ENCODE peak calls at places on chromosome 19, in eight cellular contexts. One of them, this sample, is unnamed.

GRCh38 chr19:19552811-19553210 is 14.7 kb downstream of the CILP2 start:
- DNase-seq in HTR-8/SVneo: peak; percentile 63
- DNase-seq in amniotic epithelial cell: no peak
- DNase-seq in HFF-Myc: no peak
- DNase-seq in activated CD8-positive, alpha-beta memory T cell treated with anti-CD3 and anti-CD28 coated beads, Interleukin-2, amount 10 ng/mL, durations not matched to agents 7 days and 5 days: no peak
- DNase-seq in posterior cingulate gyrus: no peak
- DNase-seq in AG20443: peak; percentile 88
- DNase-seq in NCI-H774: no peak
- DNase-seq in this sample: no peak

GRCh38 chr19:8682472-8682871 is 16.1 kb downstream of the ACTL9 start:
- DNase-seq in HTR-8/SVneo: no peak
- DNase-seq in amniotic epithelial cell: no peak
- DNase-seq in HFF-Myc: no peak
- DNase-seq in activated CD8-positive, alpha-beta memory T cell treated with anti-CD3 and anti-CD28 coated beads, Interleukin-2, amount 10 ng/mL, durations not matched to agents 7 days and 5 days: no peak
- DNase-seq in posterior cingulate gyrus: no peak
- DNase-seq in AG20443: no peak
- DNase-seq in NCI-H774: no peak
- DNase-seq in this sample: no peak

GRCh38 chr19:40251244-40251643 is 24.8 kb upstream of the CCNP start:
- DNase-seq in HTR-8/SVneo: no peak
- DNase-seq in amniotic epithelial cell: no peak
- DNase-seq in HFF-Myc: no peak
- DNase-seq in activated CD8-positive, alpha-beta memory T cell treated with anti-CD3 and anti-CD28 coated beads, Interleukin-2, amount 10 ng/mL, durations not matched to agents 7 days and 5 days: no peak
- DNase-seq in posterior cingulate gyrus: no peak
- DNase-seq in AG20443: no peak
- DNase-seq in NCI-H774: no peak
- DNase-seq in this sample: no peak

GRCh38 chr19:42634409-42635232 is 39.9 kb upstream of the CEACAM8 start:
- DNase-seq in HTR-8/SVneo: peak; percentile 56
- DNase-seq in amniotic epithelial cell: peak; percentile 14
- DNase-seq in HFF-Myc: no peak
- DNase-seq in activated CD8-positive, alpha-beta memory T cell treated with anti-CD3 and anti-CD28 coated beads, Interleukin-2, amount 10 ng/mL, durations not matched to agents 7 days and 5 days: peak; percentile 66
- DNase-seq in posterior cingulate gyrus: no peak
- DNase-seq in AG20443: peak; percentile 72
- DNase-seq in NCI-H774: no peak
- DNase-seq in this sample: no peak

GRCh38 chr19:46206176-46206575 is 23.4 kb upstream of the IGFL1 start:
- DNase-seq in HTR-8/SVneo: no peak
- DNase-seq in amniotic epithelial cell: no peak
- DNase-seq in HFF-Myc: no peak
- DNase-seq in activated CD8-positive, alpha-beta memory T cell treated with anti-CD3 and anti-CD28 coated beads, Interleukin-2, amount 10 ng/mL, durations not matched to agents 7 days and 5 days: no peak
- DNase-seq in posterior cingulate gyrus: no peak
- DNase-seq in AG20443: no peak
- DNase-seq in NCI-H774: no peak
- DNase-seq in this sample: peak; percentile 93

GRCh38 chr19:54207908-54208783 is 7.5 kb downstream of the RPS9 start:
- DNase-seq in HTR-8/SVneo: no peak
- DNase-seq in amniotic epithelial cell: peak; percentile 100
- DNase-seq in HFF-Myc: no peak
- DNase-seq in activated CD8-positive, alpha-beta memory T cell treated with anti-CD3 and anti-CD28 coated beads, Interleukin-2, amount 10 ng/mL, durations not matched to agents 7 days and 5 days: no peak
- DNase-seq in posterior cingulate gyrus: peak; percentile 63
- DNase-seq in AG20443: no peak
- DNase-seq in NCI-H774: no peak
- DNase-seq in this sample: no peak

GRCh38 chr19:49473868-49474544 is at the start of gene FLT3LG:
- DNase-seq in HTR-8/SVneo: peak; percentile 92
- DNase-seq in amniotic epithelial cell: peak; percentile 54
- DNase-seq in HFF-Myc: no peak
- DNase-seq in activated CD8-positive, alpha-beta memory T cell treated with anti-CD3 and anti-CD28 coated beads, Interleukin-2, amount 10 ng/mL, durations not matched to agents 7 days and 5 days: peak; percentile 96
- DNase-seq in posterior cingulate gyrus: peak; percentile 83
- DNase-seq in AG20443: peak; percentile 94
- DNase-seq in NCI-H774: peak; percentile 57
- DNase-seq in this sample: no peak

GRCh38 chr19:34711890-34712289 is 22.2 kb upstream of the ZNF181 start:
- DNase-seq in HTR-8/SVneo: no peak
- DNase-seq in amniotic epithelial cell: no peak
- DNase-seq in HFF-Myc: no peak
- DNase-seq in activated CD8-positive, alpha-beta memory T cell treated with anti-CD3 and anti-CD28 coated beads, Interleukin-2, amount 10 ng/mL, durations not matched to agents 7 days and 5 days: no peak
- DNase-seq in posterior cingulate gyrus: no peak
- DNase-seq in AG20443: no peak
- DNase-seq in NCI-H774: no peak
- DNase-seq in this sample: no peak

GRCh38 chr19:4976412-4977298 is 7.7 kb downstream of the KDM4B start:
- DNase-seq in HTR-8/SVneo: no peak
- DNase-seq in amniotic epithelial cell: peak; percentile 98
- DNase-seq in HFF-Myc: peak; percentile 90
- DNase-seq in activated CD8-positive, alpha-beta memory T cell treated with anti-CD3 and anti-CD28 coated beads, Interleukin-2, amount 10 ng/mL, durations not matched to agents 7 days and 5 days: no peak
- DNase-seq in posterior cingulate gyrus: peak; percentile 83
- DNase-seq in AG20443: peak; percentile 90
- DNase-seq in NCI-H774: no peak
- DNase-seq in this sample: peak; percentile 69

GRCh38 chr19:47444388-47444821 is 25.1 kb upstream of the MEIS3 start:
- DNase-seq in HTR-8/SVneo: no peak
- DNase-seq in amniotic epithelial cell: no peak
- DNase-seq in HFF-Myc: no peak
- DNase-seq in activated CD8-positive, alpha-beta memory T cell treated with anti-CD3 and anti-CD28 coated beads, Interleukin-2, amount 10 ng/mL, durations not matched to agents 7 days and 5 days: no peak
- DNase-seq in posterior cingulate gyrus: no peak
- DNase-seq in AG20443: no peak
- DNase-seq in NCI-H774: no peak
- DNase-seq in this sample: no peak

This sample was measured in keratinocyte.